ENCODE peak calls at places on chromosomes 6 and 20, in nine cellular contexts. H, W, P, G, Y, S, X, E and J are unnamed samples.

GRCh38 chr6:138862491-138862890 is 66.6 kb downstream of the ECT2L start:
- DNase-seq in Y (no peak), G (no peak), H (no peak), W (no peak), E (no peak), P (no peak), X (no peak), S (no peak), J (no peak)

GRCh38 chr6:160692369-160692959 is 9.6 kb upstream of the PLG start:
- DNase-seq in H (peak; percentile 16), Y (no peak), W (no peak), X (no peak), G (no peak), P (no peak), S (no peak), E (no peak), J (no peak)

GRCh38 chr20:8756410-8756809 is 312.5 kb upstream of the PLCB4 start:
- DNase-seq in E (no peak), H (peak; percentile 18), X (no peak), G (peak; percentile 92), S (no peak), P (no peak), W (peak; percentile 77), Y (no peak), J (no peak)

GRCh38 chr20:843908-844307 is 10.4 kb downstream of the FAM110A start:
- DNase-seq in G (no peak), E (no peak), H (no peak), W (no peak), Y (no peak), P (peak; percentile 47), S (no peak), X (no peak), J (no peak)

GRCh38 chr6:109091314-109092009 is 3.2 kb downstream of the SESN1 start:
- DNase-seq in S (no peak), W (no peak), G (no peak), H (no peak), X (no peak), Y (no peak), E (no peak), P (no peak), J (no peak)

GRCh38 chr6:105488521-105489212 is 85.8 kb upstream of the PREP start:
- DNase-seq in E (no peak), S (no peak), H (no peak), W (no peak), G (no peak), Y (no peak), P (no peak), X (peak; percentile 23), J (no peak)

GRCh38 chr6:57190140-57190539 is 18.0 kb downstream of the BAG2 start:
- DNase-seq in X (no peak), E (no peak), W (peak; percentile 45), H (peak; percentile 58), Y (no peak), S (no peak), P (no peak), G (no peak), J (no peak)

GRCh38 chr6:133707456-133707855 is 181.5 kb upstream of the TCF21 start:
- DNase-seq in P (no peak), G (peak; percentile 99), W (no peak), S (no peak), X (peak; percentile 11), H (peak; percentile 14), E (no peak), Y (no peak), J (no peak)

GRCh38 chr6:23445157-23445710 is 680.8 kb upstream of the NRSN1 start:
- DNase-seq in X (no peak), Y (no peak), G (peak; percentile 35), S (peak; percentile 6), H (no peak), W (no peak), E (no peak), P (no peak), J (no peak)

GRCh38 chr20:36861875-36862801 is 13.8 kb upstream of the TLDC2 start:
- DNase-seq in Y (peak; percentile 52), E (peak; percentile 91), X (peak; percentile 55), S (peak; percentile 82), P (peak; percentile 80), G (peak; percentile 66), W (peak; percentile 95), H (peak; percentile 81), J (peak; percentile 78)

GRCh38 chr6:34021001-34021838 is 124.7 kb downstream of the GRM4 start:
- DNase-seq in G (no peak), P (no peak), X (no peak), Y (no peak), E (no peak), S (no peak), W (no peak), H (no peak), J (no peak)

GRCh38 chr6:34021839-34022190 is 124.1 kb downstream of the GRM4 start:
- DNase-seq in X (no peak), G (no peak), W (no peak), P (peak; percentile 82), H (no peak), S (no peak), Y (peak; percentile 54), E (no peak), J (no peak)

GRCh38 chr6:34022873-34023255 is 123.0 kb downstream of the GRM4 start:
- DNase-seq in Y (no peak), W (no peak), H (no peak), G (no peak), S (no peak), E (no peak), X (no peak), P (no peak), J (no peak)

GRCh38 chr6:34020278-34020677 is 125.6 kb downstream of the GRM4 start:
- DNase-seq in P (no peak), S (no peak), Y (no peak), G (no peak), E (no peak), W (no peak), H (no peak), X (no peak), J (no peak)

DNA sequence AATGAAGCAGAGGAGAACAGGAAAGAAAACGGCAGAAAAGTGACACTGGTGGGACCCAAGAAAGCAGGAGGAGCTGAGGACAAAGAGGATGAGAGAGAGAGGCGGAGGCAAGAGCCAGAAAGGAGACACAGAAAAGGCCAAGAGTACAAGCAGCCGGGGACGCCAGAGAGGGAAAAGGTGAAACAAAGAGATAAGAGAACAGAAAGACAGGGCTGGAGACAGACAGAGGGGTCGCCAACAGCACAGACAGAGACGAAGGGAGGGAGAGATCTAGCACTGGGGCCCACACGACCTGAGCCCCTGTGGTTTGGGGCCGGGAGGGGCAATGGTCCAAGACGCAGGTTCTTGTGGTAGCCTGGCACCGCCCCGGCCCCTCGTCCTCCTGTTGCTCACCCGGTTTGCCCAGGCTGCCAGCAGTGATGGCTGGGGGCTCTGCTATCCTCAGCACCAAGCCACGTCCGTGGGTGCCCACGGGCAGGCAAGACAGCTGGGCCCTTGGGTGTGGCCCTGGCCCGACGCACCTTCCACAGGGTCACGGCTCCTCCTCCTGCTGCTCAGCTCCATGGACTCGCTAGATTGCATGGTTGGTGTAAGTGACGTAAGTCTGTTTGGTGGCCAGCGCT is 123.5 kb downstream of the GRM4 start:
- DNase-seq in P (peak; percentile 47), S (no peak), E (no peak), W (no peak), X (no peak), H (no peak), G (no peak), Y (no peak), J (no peak)
- TF ChIP-seq CTCF in P (no peak), S (no peak), E (no peak), W (no peak), X (no peak), H (no peak), G (no peak), Y (no peak), J (no peak)

GRCh38 chr20:44598413-44599290 is 16.3 kb downstream of the PKIG start:
- DNase-seq in E (no peak), P (no peak), G (no peak), Y (no peak), H (peak; percentile 92), S (peak; percentile 64), W (peak; percentile 26), X (peak; percentile 34), J (no peak)
- H3K4me1 ChIP-seq in E (peaks cover 88% of the 10 kb centered on the region), P (peaks cover 44% of the 10 kb centered on the region), G (peaks cover 21% of the 10 kb centered on the region), Y (peaks cover 49% of the 10 kb centered on the region), H (peaks cover 47% of the 10 kb centered on the region), S (peaks cover 99% of the 10 kb centered on the region), W (peaks cover 50% of the 10 kb centered on the region), X (peaks cover 6% of the 10 kb centered on the region), J (peaks cover 9% of the 10 kb centered on the region)

GRCh38 chr6:32181148-32181702 is 2.8 kb downstream of the AGER start:
- DNase-seq in H (no peak), W (no peak), S (no peak), X (no peak), E (no peak), P (no peak), Y (no peak), G (no peak), J (no peak)

GRCh38 chr6:32177788-32178546 is at the start of gene RNF5:
- DNase-seq in G (peak; percentile 100), Y (peak; percentile 97), E (peak; percentile 99), P (peak; percentile 97), S (peak; percentile 87), H (peak; percentile 100), W (peak; percentile 100), X (peak; percentile 99), J (peak; percentile 99)

GRCh38 chr6:32181890-32182529 is 2.0 kb downstream of the AGER start:
- DNase-seq in H (no peak), W (no peak), P (no peak), X (no peak), S (no peak), E (no peak), G (no peak), Y (no peak), J (no peak)

GRCh38 chr6:32178547-32179440 is 589 bp downstream of the RNF5 start:
- DNase-seq in E (no peak), X (no peak), H (no peak), G (no peak), P (no peak), S (no peak), Y (no peak), W (no peak), J (peak; percentile 68)

DNA sequence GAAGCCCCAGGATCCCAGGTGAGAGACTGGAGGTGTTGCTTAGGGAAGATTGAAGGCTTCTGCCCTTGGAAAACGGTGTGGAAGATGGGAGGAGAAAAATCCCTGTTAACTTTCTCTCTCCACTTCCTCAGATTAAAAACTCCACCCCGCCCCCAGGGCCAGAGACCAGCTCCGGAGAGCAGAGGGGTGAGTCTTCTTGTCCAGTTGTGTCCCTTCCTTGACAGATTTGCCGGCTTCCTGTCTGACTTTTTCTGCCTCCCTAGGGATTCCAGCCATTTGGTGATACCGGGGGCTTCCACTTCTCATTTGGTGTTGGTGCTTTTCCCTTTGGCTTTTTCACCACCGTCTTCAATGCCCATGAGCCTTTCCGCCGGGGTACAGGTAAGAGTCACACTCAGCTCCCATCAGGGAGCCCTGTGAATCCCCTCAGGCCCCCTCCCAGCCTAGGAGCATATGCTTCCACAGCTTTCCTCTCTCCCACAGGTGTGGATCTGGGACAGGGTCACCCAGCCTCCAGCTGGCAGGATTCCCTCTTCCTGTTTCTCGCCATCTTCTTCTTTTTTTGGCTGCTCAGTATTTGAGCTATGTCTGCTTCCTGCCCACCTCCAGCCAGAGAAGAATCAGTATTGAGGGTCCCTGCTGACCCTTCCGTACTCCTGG is 1.7 kb downstream of the RNF5 start:
- DNase-seq in X (no peak), E (no peak), P (no peak), G (no peak), H (no peak), S (no peak), Y (no peak), W (no peak), J (no peak)
- H3K27ac ChIP-seq in X (no peak overlapping the region), E (no peak overlapping the region), P (peak overlapping the region; percentile 96), G (no peak overlapping the region), H (no peak overlapping the region), S (peak overlapping the region; percentile 98), Y (peak overlapping the region; percentile 100), W (no peak overlapping the region), J (no peak overlapping the region)

GRCh38 chr6:20559924-20560551 is 25.8 kb downstream of the CDKAL1 start:
- DNase-seq in H (peak; percentile 24), P (no peak), W (no peak), Y (no peak), E (no peak), X (no peak), S (no peak), G (no peak), J (no peak)
- TF ChIP-seq CTCF in H (peak; percentile 41), P (no peak), W (peak; percentile 20), Y (no peak), E (no peak), X (no peak), S (no peak), G (no peak), J (no peak)